ENCODE peak calls at places on chromosomes 7 and 10, in four cellular contexts. Y is HEK293T, J is HepG2, Z is K562. T is an unnamed sample.

GRCh38 chr10:77592946-77593636 is 44.5 kb downstream of the KCNMA1 start:
- DNase-seq in Y (no peak), J (no peak), Z (no peak), T (no peak)

GRCh38 chr10:27659786-27660185 is 85.8 kb downstream of the MKX start:
- DNase-seq in Y (no peak), J (no peak), Z (no peak), T (no peak)

GRCh38 chr10:35307297-35307696 is 29.0 kb upstream of the CCNY start:
- DNase-seq in Y (no peak), J (no peak), Z (no peak), T (no peak)

GRCh38 chr7:115707684-115708341 is 322.8 kb downstream of the TFEC start:
- DNase-seq in Y (peak), J (no peak), Z (no peak), T (no peak)

GRCh38 chr7:153675141-153675540 is 377.1 kb upstream of the DPP6 start:
- DNase-seq in Y (no peak), J (no peak), Z (no peak), T (no peak)

GRCh38 chr10:97332586-97333350 is 1.8 kb downstream of the FRAT2 start:
- DNase-seq in Y (peak), J (peak), Z (peak), T (peak)

GRCh38 chr10:123746927-123747326 is 80.8 kb downstream of the GPR26 start:
- DNase-seq in Y (no peak), J (no peak), Z (no peak), T (peak)

GRCh38 chr7:98178321-98178720 is 32.9 kb upstream of the BHLHA15 start:
- DNase-seq in Y (no peak), J (no peak), Z (no peak), T (no peak)

GRCh38 chr10:98419456-98420261 is 4.7 kb upstream of the PYROXD2 start:
- DNase-seq in Y (no peak), J (no peak), Z (no peak), T (no peak)

GRCh38 chr10:48805848-48806247 is 121.2 kb downstream of the WDFY4 start:
- DNase-seq in Y (no peak), J (no peak), Z (no peak), T (no peak)

GRCh38 chr10:75095631-75096030 is 15.8 kb upstream of the SAMD8 start:
- DNase-seq in Y (no peak), J (no peak), Z (no peak), T (no peak)

GRCh38 chr7:131501422-131501821 is 55.0 kb downstream of the PODXL start:
- DNase-seq in Y (no peak), J (no peak), Z (no peak), T (no peak)

GRCh38 chr10:93873427-93874115 is 20.2 kb upstream of the SLC35G1 start:
- DNase-seq in Y (no peak), J (no peak), Z (no peak), T (no peak)

GRCh38 chr7:158024881-158025280 is 562.7 kb downstream of the PTPRN2 start:
- DNase-seq in Y (no peak), J (no peak), Z (no peak), T (no peak)

GRCh38 chr10:115171392-115171960 is 78.3 kb downstream of the ATRNL1 start:
- DNase-seq in Y (peak), J (no peak), Z (no peak), T (no peak)

GRCh38 chr7:92621641-92622429 is 31.6 kb upstream of the FAM133B start:
- DNase-seq in Y (no peak), J (no peak), Z (no peak), T (no peak)

GRCh38 chr10:75159519-75159918 is 48.1 kb downstream of the SAMD8 start:
- DNase-seq in Y (no peak), J (no peak), Z (no peak), T (no peak)

GRCh38 chr10:97279121-97279815 is 13.2 kb downstream of the ARHGAP19 start:
- DNase-seq in Y (no peak), J (peak), Z (no peak), T (no peak)

GRCh38 chr7:83410989-83411591 is 237.8 kb downstream of the SEMA3E start:
- DNase-seq in Y (peak), J (peak), Z (peak), T (no peak)

GRCh38 chr7:24834150-24834798 is 77.0 kb upstream of the GSDME start:
- DNase-seq in Y (no peak), J (no peak), Z (no peak), T (no peak)

GRCh38 chr7:101743241-101743994 is 74.0 kb upstream of the CUX1 start:
- DNase-seq in Y (peak), J (no peak), Z (peak), T (peak)

GRCh38 chr10:49187044-49187484 is 1.1 kb downstream of the TMEM273 start:
- DNase-seq in Y (no peak), J (no peak), Z (no peak), T (no peak)

GRCh38 chr7:8217200-8218068 is 44.5 kb downstream of the ICA1 start:
- DNase-seq in Y (peak), J (peak), Z (peak), T (no peak)

DNA sequence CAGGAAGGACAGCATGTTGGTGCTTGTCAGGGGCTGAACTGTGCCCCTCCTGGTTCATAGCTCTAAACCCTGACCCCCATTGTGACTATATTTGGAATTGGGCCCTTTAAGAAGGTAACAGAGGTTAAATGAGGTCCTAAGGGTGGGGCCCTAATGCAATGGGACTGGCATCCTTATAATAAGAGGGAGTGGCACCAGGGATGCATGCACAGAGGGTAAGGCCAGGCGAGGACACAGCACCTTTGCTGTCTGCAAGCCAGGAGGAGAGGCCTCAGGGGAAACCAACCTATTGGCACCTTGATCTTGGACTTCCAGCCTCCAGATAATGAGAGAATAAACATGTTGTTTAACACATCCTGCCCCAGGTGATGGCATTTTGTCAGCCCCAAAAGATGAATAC is 61.3 kb upstream of the EBF3 start:
- DNase-seq in Y (no peak), J (no peak), Z (no peak), T (no peak)
- TF ChIP-seq ELF4 in Y (no peak), J (no peak), Z (no peak), T (no peak)

GRCh38 chr7:139683137-139683871 is 94.5 kb downstream of the HIPK2 start:
- DNase-seq in Y (no peak), J (no peak), Z (peak), T (no peak)

GRCh38 chr7:139680676-139681462 is 96.9 kb downstream of the HIPK2 start:
- DNase-seq in Y (no peak), J (no peak), Z (peak), T (no peak)

GRCh38 chr7:139681812-139682135 is 96.0 kb downstream of the HIPK2 start:
- DNase-seq in Y (no peak), J (no peak), Z (peak), T (no peak)

GRCh38 chr7:139681463-139681755 is 96.4 kb downstream of the HIPK2 start:
- DNase-seq in Y (no peak), J (no peak), Z (peak), T (no peak)

DNA sequence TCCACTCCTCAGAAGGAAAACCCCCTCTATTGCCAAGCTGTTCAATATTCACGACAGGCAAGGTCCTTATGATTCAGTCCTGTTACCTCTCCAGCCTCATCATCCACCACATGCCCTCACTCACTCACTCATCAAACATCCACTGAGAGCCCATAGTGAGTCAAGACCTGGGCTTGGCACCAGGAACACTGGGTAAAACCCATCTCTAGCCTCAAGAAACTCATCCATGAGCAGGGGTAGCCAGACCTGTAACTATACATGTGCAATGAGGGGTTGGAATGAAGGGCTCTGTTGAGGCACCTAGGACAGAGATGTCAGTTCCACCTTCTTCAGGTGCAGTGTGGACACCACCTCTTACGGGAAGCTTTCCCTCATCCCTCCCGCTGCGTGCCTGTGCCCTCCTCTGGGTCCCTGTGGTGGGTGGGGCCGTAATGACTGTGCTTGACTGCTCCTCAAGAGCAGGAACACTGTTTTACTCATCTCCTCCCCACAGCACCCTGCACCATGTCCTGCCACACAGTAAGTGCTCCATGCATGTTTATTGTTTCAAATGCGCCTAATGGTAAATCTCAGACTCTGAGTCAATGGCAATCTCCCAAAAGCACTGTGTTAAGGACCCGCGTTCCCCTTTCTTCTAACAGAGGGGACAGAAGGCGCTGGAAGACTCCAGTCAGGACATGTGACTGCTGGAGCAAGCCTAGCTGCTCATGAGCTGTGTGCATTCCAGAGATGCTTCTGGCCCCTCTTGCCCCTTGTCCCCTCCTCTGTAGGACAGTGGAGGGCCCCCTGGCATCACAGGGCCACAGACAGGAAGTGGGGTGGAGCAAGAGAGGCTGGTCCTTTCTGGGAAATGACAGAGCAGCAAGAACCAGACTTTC is 95.4 kb downstream of the HIPK2 start:
- DNase-seq in Y (no peak), J (peak), Z (peak), T (no peak)
- TF ChIP-seq SP1 in Y (no peak), J (no peak), Z (no peak), T (no peak)

DNA sequence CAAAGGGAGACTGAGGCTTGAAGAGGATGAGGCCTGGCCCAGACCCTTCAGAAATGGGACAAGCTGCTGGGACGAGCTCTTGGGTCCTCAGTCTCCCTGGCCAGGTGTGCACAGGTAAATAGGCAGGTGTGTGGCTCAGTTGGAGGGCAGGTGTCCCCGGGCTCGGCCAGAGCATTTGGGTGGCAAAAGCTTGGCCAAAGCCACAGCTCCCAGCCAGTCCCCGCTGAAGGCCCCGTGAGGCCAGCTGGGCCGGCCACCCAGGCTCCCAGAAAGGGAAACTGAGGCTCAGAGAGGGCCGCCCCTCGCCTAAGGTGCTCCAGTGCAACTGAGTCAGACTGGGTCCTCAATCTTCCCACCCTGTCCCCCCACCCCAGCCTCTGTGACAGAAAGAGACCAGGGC is 37.3 kb downstream of the MICALL2 start:
- DNase-seq in Y (no peak), J (no peak), Z (no peak), T (no peak)
- TF ChIP-seq ELF4 in Y (no peak), J (no peak), Z (no peak), T (no peak)

GRCh38 chr10:24952146-24952700 is at the start of gene PRTFDC1:
- DNase-seq in Y (peak), J (no peak), Z (peak), T (peak)
- TF ChIP-seq SP1 in Y (no peak), J (no peak), Z (no peak), T (no peak)

GRCh38 chr7:129866251-129866650 is 86.5 kb downstream of the UBE2H start:
- DNase-seq in Y (no peak), J (no peak), Z (no peak), T (no peak)
- TF ChIP-seq ELF4 in Y (no peak), J (no peak), Z (no peak), T (no peak)

GRCh38 chr7:151539055-151539714 is 19.5 kb upstream of the RHEB start:
- DNase-seq in Y (no peak), J (no peak), Z (no peak), T (no peak)
- TF ChIP-seq SP1 in Y (no peak), J (no peak), Z (no peak), T (no peak)